ENCODE peak calls at places on chromosome 16, in five cellular contexts. T is A549, Q is GM12878, J is K562, Y is endothelial cell of umbilical vein. I is an unnamed sample.

GRCh38 chr16:80599466-80599865 is 58.7 kb downstream of the DYNLRB2 start:
- DNase-seq in Y (peak; percentile 32), T (no peak), J (no peak), Q (no peak), I (no peak)

GRCh38 chr16:12089492-12090161 is 113.1 kb downstream of the SNX29 start:
- DNase-seq in J (peak; percentile 51), Y (peak; percentile 73), Q (no peak), T (no peak), I (peak; percentile 62)

GRCh38 chr16:2250652-2251280 is 621 bp downstream of the ECI1 start:
- DNase-seq in J (no peak), Q (no peak), T (peak; percentile 67), Y (peak; percentile 7), I (no peak)

GRCh38 chr16:80594756-80595155 is 54.0 kb downstream of the DYNLRB2 start:
- DNase-seq in J (no peak), Y (no peak), Q (no peak), T (no peak), I (no peak)

GRCh38 chr16:50146479-50147435 is 6.3 kb upstream of the TENT4B start:
- DNase-seq in T (no peak), J (no peak), Q (no peak), Y (no peak), I (no peak)

GRCh38 chr16:25092489-25092888 is 19.1 kb upstream of the LCMT1 start:
- DNase-seq in Y (no peak), Q (no peak), J (no peak), T (no peak), I (peak; percentile 10)

GRCh38 chr16:77866769-77867168 is 78.4 kb downstream of the VAT1L start:
- DNase-seq in Q (no peak), T (no peak), Y (no peak), J (no peak), I (no peak)

GRCh38 chr16:19898924-19899604 is 14.4 kb upstream of the GPRC5B start:
- DNase-seq in T (peak; percentile 66), Y (peak; percentile 55), J (peak; percentile 59), Q (no peak), I (peak; percentile 61)

GRCh38 chr16:1655909-1656807 is 21.9 kb upstream of the JPT2 start:
- DNase-seq in Y (no peak), J (no peak), T (no peak), Q (no peak), I (no peak)

GRCh38 chr16:14285542-14286380 is 214.6 kb downstream of the MRTFB start:
- DNase-seq in Y (peak; percentile 92), J (peak; percentile 91), Q (peak; percentile 87), T (peak; percentile 93), I (peak; percentile 96)

GRCh38 chr16:86577314-86577971 is 906 bp upstream of the FOXL1 start:
- DNase-seq in Q (no peak), Y (peak; percentile 49), T (no peak), J (no peak), I (no peak)

GRCh38 chr16:3819741-3820724 is 60.5 kb downstream of the CREBBP start:
- DNase-seq in Q (no peak), J (peak; percentile 62), Y (peak; percentile 98), T (peak; percentile 67), I (no peak)

GRCh38 chr16:13012591-13012990 is 111.2 kb downstream of the SHISA9 start:
- DNase-seq in Q (no peak), J (no peak), Y (no peak), T (no peak), I (no peak)

GRCh38 chr16:2784536-2785100 is 2.7 kb downstream of the PRSS33 start:
- DNase-seq in Y (no peak), T (no peak), Q (no peak), J (no peak), I (no peak)

GRCh38 chr16:75379339-75379738 is 54.0 kb downstream of the CFDP1 start:
- DNase-seq in T (no peak), Q (peak; percentile 33), Y (no peak), J (no peak), I (no peak)

GRCh38 chr16:78210305-78210704 is 110.9 kb downstream of the WWOX start:
- DNase-seq in Q (no peak), Y (no peak), J (no peak), T (peak; percentile 23), I (peak; percentile 20)

GRCh38 chr16:88817785-88818609 is 6.3 kb upstream of the APRT start:
- DNase-seq in J (no peak), T (no peak), Y (no peak), Q (no peak), I (no peak)

GRCh38 chr16:70590722-70591438 is 55.5 kb upstream of the IL34 start:
- DNase-seq in Q (no peak), T (no peak), Y (no peak), J (no peak), I (no peak)

GRCh38 chr16:11207646-11208045 is 48.4 kb downstream of the SOCS1 start:
- DNase-seq in Y (no peak), T (no peak), J (peak; percentile 40), Q (no peak), I (no peak)

GRCh38 chr16:71507061-71507460 is 17.9 kb upstream of the ZNF19 start:
- DNase-seq in J (no peak), T (no peak), Y (no peak), Q (no peak), I (no peak)

GRCh38 chr16:18816286-18816685 is 14.9 kb upstream of the ARL6IP1 start:
- DNase-seq in Y (no peak), Q (no peak), T (no peak), J (no peak), I (no peak)

GRCh38 chr16:11253009-11253994 is 2.7 kb downstream of the SOCS1 start:
- DNase-seq in T (no peak), Y (no peak), Q (no peak), J (peak; percentile 39), I (peak; percentile 61)

GRCh38 chr16:25747160-25747758 is 55.5 kb downstream of the HS3ST4 start:
- DNase-seq in Y (no peak), T (no peak), J (peak; percentile 22), Q (no peak), I (peak; percentile 26)

GRCh38 chr16:27980919-27981670 is 82.4 kb downstream of the GSG1L start:
- DNase-seq in Y (no peak), T (no peak), J (no peak), Q (no peak), I (no peak)

GRCh38 chr16:72961115-72961832 is 86.7 kb downstream of the ZFHX3 start:
- DNase-seq in J (peak; percentile 27), T (no peak), Q (no peak), Y (no peak), I (peak; percentile 47)

GRCh38 chr16:86531641-86532525 is 21.6 kb downstream of the FOXF1 start:
- DNase-seq in Y (no peak), Q (no peak), J (no peak), T (no peak), I (no peak)

GRCh38 chr16:49660647-49661046 is 195.3 kb downstream of the ZNF423 start:
- DNase-seq in Q (no peak), T (no peak), Y (no peak), J (no peak), I (no peak)

GRCh38 chr16:1019934-1020305 is 38.4 kb downstream of the SOX8 start:
- DNase-seq in Q (no peak), T (no peak), J (peak; percentile 29), Y (no peak), I (no peak)

GRCh38 chr16:19822534-19822933 is 62.1 kb downstream of the GPRC5B start:
- DNase-seq in Q (no peak), J (no peak), T (no peak), Y (no peak), I (peak; percentile 20)

GRCh38 chr16:15498427-15499175 is 64.2 kb downstream of the BMERB1 start:
- DNase-seq in Q (no peak), J (no peak), Y (no peak), T (no peak), I (no peak)

GRCh38 chr16:50742521-50743150 is 750 bp downstream of the CYLD start:
- DNase-seq in Y (peak; percentile 20), T (no peak), J (peak; percentile 21), Q (no peak), I (peak; percentile 51)

GRCh38 chr16:19382887-19383816 is 34.5 kb upstream of the TMC5 start:
- DNase-seq in T (no peak), Y (no peak), J (no peak), Q (no peak), I (no peak)

GRCh38 chr16:4538067-4538385 is 547 bp downstream of the CDIP1 start:
- DNase-seq in Q (no peak), Y (peak; percentile 30), J (no peak), T (no peak), I (no peak)

GRCh38 chr16:86471896-86472295 is 38.4 kb upstream of the FOXF1 start:
- DNase-seq in Y (no peak), J (no peak), T (no peak), Q (no peak), I (peak; percentile 22)

GRCh38 chr16:52078716-52079655 is 468.0 kb downstream of the TOX3 start:
- DNase-seq in J (no peak), Y (no peak), Q (no peak), T (no peak), I (no peak)
- TF ChIP-seq MYC in J (no peak), Y (no peak), Q (no peak), T (no peak), I (no peak)

GRCh38 chr16:8530756-8531155 is 59.6 kb downstream of the TMEM114 start:
- DNase-seq in J (no peak), Q (no peak), T (no peak), Y (no peak), I (no peak)
- TF ChIP-seq CTCF in J (no peak), Q (no peak), T (no peak), Y (no peak), I (no peak)

GRCh38 chr16:48561960-48562393 is 48.0 kb downstream of the N4BP1 start:
- DNase-seq in T (no peak), Y (peak; percentile 58), Q (no peak), J (no peak), I (no peak)
- TF ChIP-seq MAX in T (no peak), Y (no peak), Q (no peak), J (no peak), I (no peak)

GRCh38 chr16:84833142-84833495 is 13.3 kb downstream of the CRISPLD2 start:
- DNase-seq in T (no peak), Y (no peak), Q (no peak), J (no peak), I (peak; percentile 46)

GRCh38 chr16:84830765-84831384 is 11.1 kb downstream of the CRISPLD2 start:
- DNase-seq in J (no peak), Q (no peak), T (no peak), Y (no peak), I (no peak)

GRCh38 chr16:84834403-84834772 is 14.6 kb downstream of the CRISPLD2 start:
- DNase-seq in Q (no peak), T (no peak), J (no peak), Y (no peak), I (no peak)

GRCh38 chr16:84833542-84834402 is 14.0 kb downstream of the CRISPLD2 start:
- DNase-seq in J (no peak), Q (no peak), Y (no peak), T (no peak), I (no peak)

GRCh38 chr16:84832488-84833141 is 12.8 kb downstream of the CRISPLD2 start:
- DNase-seq in T (no peak), J (no peak), Y (no peak), Q (no peak), I (peak; percentile 72)
- TF ChIP-seq MYC in T (no peak), J (no peak), Y (no peak), Q (no peak), I (no peak)

DNA sequence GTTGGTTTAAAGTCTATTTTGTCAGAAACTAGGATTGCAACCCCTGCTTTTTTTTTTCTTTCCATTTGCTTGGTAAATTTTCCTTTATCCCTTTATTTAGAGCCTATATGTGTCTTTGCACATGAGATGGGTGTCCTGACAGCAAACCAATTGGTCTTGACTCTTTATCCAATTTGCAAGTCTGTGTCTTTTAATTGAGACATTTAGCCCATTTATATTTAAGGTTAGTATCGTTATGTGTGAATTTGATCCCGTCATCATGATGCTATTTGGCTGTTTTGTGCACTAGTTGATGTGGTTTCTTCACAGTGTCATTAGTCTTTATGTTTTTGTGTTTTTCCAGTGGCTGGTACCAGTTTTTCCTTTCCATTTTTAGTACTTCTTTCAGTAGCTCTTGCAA is 127.7 kb upstream of the ZNF267 start:
- DNase-seq in T (no peak), Y (no peak), Q (no peak), J (no peak), I (no peak)
- TF ChIP-seq CTCF in T (no peak), Y (no peak), Q (no peak), J (no peak), I (no peak)

I was measured in NB4.